ENCODE peak calls at places on chromosomes 6 and 20, in six cellular contexts. F is Peyer's patch, O is neural progenitor cell, A is A549, N is AG04450, R is right atrium auricular region. M is an unnamed sample.
A peak's percentile ranks its signal among the peaks of the same experiment; 100 is the strongest.

GRCh38 chr6:129598244-129599187 is 111.5 kb downstream of the ARHGAP18 start:
- DNase-seq in N (peak; percentile 49), O (peak; percentile 70), A (peak; percentile 35), R (no peak), F (no peak), M (no peak)

GRCh38 chr20:4013041-4013440 is 2.3 kb downstream of the RNF24 start:
- DNase-seq in F (no peak), N (no peak), A (no peak), O (no peak), R (no peak), M (no peak)

GRCh38 chr20:38181971-38182370 is 16.9 kb upstream of the TGM2 start:
- DNase-seq in O (no peak), A (no peak), R (no peak), F (no peak), N (no peak), M (no peak)

GRCh38 chr6:15658345-15658744 is 4.5 kb downstream of the DTNBP1 start:
- DNase-seq in O (no peak), A (no peak), N (no peak), R (no peak), F (no peak), M (no peak)

GRCh38 chr6:160519603-160520042 is 144.5 kb downstream of the LPA start:
- DNase-seq in F (no peak), R (no peak), A (peak; percentile 11), N (no peak), O (no peak), M (no peak)

GRCh38 chr6:26743941-26744699 is 84.6 kb upstream of the ZNF322 start:
- DNase-seq in N (no peak), R (no peak), F (no peak), O (peak; percentile 41), A (peak; percentile 15), M (no peak)

GRCh38 chr6:37738216-37738615 is 40.5 kb upstream of the MDGA1 start:
- DNase-seq in R (no peak), F (no peak), A (no peak), N (no peak), O (no peak), M (no peak)

GRCh38 chr20:19974621-19975435 is 42.3 kb upstream of the NAA20 start:
- DNase-seq in O (no peak), A (peak; percentile 89), R (peak; percentile 89), F (peak; percentile 60), N (peak; percentile 93), M (peak; percentile 50)

GRCh38 chr20:50513169-50514034 is 3.2 kb downstream of the PTPN1 start:
- DNase-seq in F (no peak), A (no peak), O (no peak), R (no peak), N (no peak), M (no peak)

GRCh38 chr6:32664827-32665362 is 1.6 kb downstream of the HLA-DQB1 start:
- DNase-seq in F (no peak), A (no peak), O (peak; percentile 10), R (peak; percentile 61), N (no peak), M (no peak)

GRCh38 chr6:116309001-116309400 is 29.3 kb upstream of the TSPYL1 start:
- DNase-seq in R (no peak), A (no peak), O (no peak), N (no peak), F (no peak), M (no peak)

GRCh38 chr6:95578106-95578410 is 723 bp downstream of the MANEA start:
- DNase-seq in O (no peak), R (no peak), F (no peak), N (no peak), A (no peak), M (no peak)

GRCh38 chr20:40275738-40276137 is 413.3 kb downstream of the MAFB start:
- DNase-seq in N (no peak), A (no peak), O (peak; percentile 83), R (no peak), F (no peak), M (no peak)

GRCh38 chr6:56692586-56693245 is 50.0 kb upstream of the DST start:
- DNase-seq in F (no peak), A (no peak), R (no peak), N (no peak), O (no peak), M (no peak)

GRCh38 chr20:8735674-8736073 is 333.2 kb upstream of the PLCB4 start:
- DNase-seq in A (no peak), O (no peak), R (no peak), F (no peak), N (no peak), M (no peak)

GRCh38 chr6:15380354-15380753 is 134.5 kb downstream of the JARID2 start:
- DNase-seq in F (no peak), R (no peak), A (no peak), N (no peak), O (no peak), M (no peak)

GRCh38 chr20:8132632-8133587 is 844 bp downstream of the PLCB1 start:
- DNase-seq in F (peak; percentile 53), O (peak; percentile 44), N (no peak), A (no peak), R (no peak), M (no peak)

GRCh38 chr6:107823047-107823557 is 1.0 kb downstream of the SCML4 start:
- DNase-seq in F (no peak), A (no peak), O (no peak), R (no peak), N (no peak), M (no peak)

GRCh38 chr6:89287351-89288028 is 27.6 kb downstream of the GABRR2 start:
- DNase-seq in A (no peak), O (no peak), F (no peak), R (no peak), N (no peak), M (no peak)

GRCh38 chr6:36326351-36326995 is 10.2 kb downstream of the BNIP5 start:
- DNase-seq in N (no peak), O (peak; percentile 66), A (no peak), F (peak; percentile 24), R (no peak), M (no peak)

GRCh38 chr20:21559305-21559704 is 45.4 kb upstream of the NKX2-2 start:
- DNase-seq in N (no peak), O (no peak), A (no peak), F (no peak), R (no peak), M (no peak)

GRCh38 chr6:72321741-72322140 is 300.1 kb upstream of the KCNQ5 start:
- DNase-seq in F (no peak), N (peak; percentile 20), A (no peak), O (no peak), R (no peak), M (no peak)

GRCh38 chr6:144690659-144691058 is 405.5 kb downstream of the UTRN start:
- DNase-seq in N (no peak), A (no peak), F (no peak), R (no peak), O (no peak), M (no peak)

GRCh38 chr6:17475845-17476244 is 82.5 kb downstream of the CAP2 start:
- DNase-seq in R (no peak), N (no peak), O (no peak), F (no peak), A (no peak), M (no peak)

GRCh38 chr6:133057352-133057751 is 183.8 kb upstream of the EYA4 start:
- DNase-seq in O (no peak), F (no peak), R (no peak), N (no peak), A (no peak), M (no peak)

GRCh38 chr20:50824137-50824536 is 29.3 kb downstream of the BCAS4 start:
- DNase-seq in R (peak; percentile 60), A (no peak), N (peak; percentile 29), O (no peak), F (no peak), M (no peak)

GRCh38 chr20:47336013-47336754 is 20.3 kb downstream of the ZMYND8 start:
- DNase-seq in R (peak; percentile 85), F (no peak), O (no peak), N (no peak), A (no peak), M (no peak)

GRCh38 chr20:24766826-24767622 is 182.0 kb upstream of the CST7 start:
- DNase-seq in N (no peak), F (no peak), A (no peak), O (no peak), R (no peak), M (no peak)

GRCh38 chr20:24764027-24764797 is 184.9 kb upstream of the CST7 start:
- DNase-seq in O (no peak), R (peak; percentile 53), N (no peak), F (peak; percentile 27), A (no peak), M (no peak)

GRCh38 chr20:24764825-24765224 is 184.2 kb upstream of the CST7 start:
- DNase-seq in A (no peak), N (no peak), R (no peak), O (no peak), F (peak; percentile 24), M (no peak)

GRCh38 chr20:24766143-24766527 is 182.9 kb upstream of the CST7 start:
- DNase-seq in O (no peak), A (no peak), R (no peak), N (no peak), F (no peak), M (no peak)

GRCh38 chr20:24765316-24766142 is 183.5 kb upstream of the CST7 start:
- DNase-seq in R (no peak), O (no peak), N (no peak), A (no peak), F (no peak), M (no peak)
- H3K27ac ChIP-seq in R (no peak overlapping the region), O (no peak overlapping the region), N (no peak overlapping the region), A (no peak overlapping the region), F (no peak overlapping the region), M (no peak overlapping the region)

GRCh38 chr20:62641749-62642665 is at the start of gene SLCO4A1:
- DNase-seq in N (no peak), R (no peak), F (peak; percentile 90), A (peak; percentile 81), O (peak; percentile 76), M (no peak)
- H3K27ac ChIP-seq in N (no peak within 1 kb of the TSS), R (peak within 1 kb of the TSS; percentile 61), F (peak within 1 kb of the TSS; percentile 85), A (peak within 1 kb of the TSS; percentile 73), O (no peak within 1 kb of the TSS), M (no peak within 1 kb of the TSS)

GRCh38 chr6:3363296-3364025 is 93.4 kb downstream of the SLC22A23 start:
- DNase-seq in F (peak; percentile 91), O (no peak), N (no peak), R (no peak), A (no peak), M (peak; percentile 49)
- H3K27ac ChIP-seq in F (no peak overlapping the region), O (no peak overlapping the region), N (no peak overlapping the region), R (no peak overlapping the region), A (no peak overlapping the region), M (no peak overlapping the region)

GRCh38 chr6:139754898-139755754 is 380.7 kb upstream of the CITED2 start:
- DNase-seq in N (no peak), A (no peak), F (no peak), O (no peak), R (no peak), M (no peak)

GRCh38 chr6:139762587-139763031 is 388.2 kb upstream of the CITED2 start:
- DNase-seq in R (no peak), O (no peak), A (no peak), N (no peak), F (no peak), M (no peak)

GRCh38 chr6:139759086-139759485 is 384.6 kb upstream of the CITED2 start:
- DNase-seq in O (no peak), A (no peak), F (no peak), N (no peak), R (no peak), M (no peak)

GRCh38 chr6:139756381-139756780 is 381.9 kb upstream of the CITED2 start:
- DNase-seq in F (no peak), N (no peak), A (no peak), R (no peak), O (no peak), M (no peak)

GRCh38 chr6:139757766-139758655 is 383.6 kb upstream of the CITED2 start:
- DNase-seq in F (no peak), O (no peak), N (no peak), A (no peak), R (no peak), M (no peak)
- H3K27ac ChIP-seq in F (no peak overlapping the region), O (no peak overlapping the region), N (no peak overlapping the region), A (no peak overlapping the region), R (peak overlapping the region; percentile 57), M (no peak overlapping the region)